ENCODE peak calls at places on chromosomes 11 and 22, in ten cellular contexts. One of them, this sample, is unnamed.

GRCh38 chr11:38089728-38090127 is 1491.7 kb upstream of the RAG2 start:
- DNase-seq in activated CD4-positive, alpha-beta T cell treated with anti-CD3 and anti-CD28 coated beads, Interleukin-2, amount 10 ng/mL, durations not matched to agents 7 days and 5 days: no peak
- DNase-seq in M059J: peak
- DNase-seq in effector memory CD4-positive, alpha-beta T cell: no peak
- DNase-seq in NCI-H510A treated with DMSO at 0.1 percent for 48 hours: no peak
- DNase-seq in KBM-7: no peak
- DNase-seq in CD4-positive, alpha-beta T cell: no peak
- DNase-seq in T-cell: no peak
- DNase-seq in neuronal stem cell: no peak
- DNase-seq in D721Med: no peak
- DNase-seq in this sample: no peak

GRCh38 chr11:72627594-72628281 is 46.5 kb downstream of the PDE2A start:
- DNase-seq in activated CD4-positive, alpha-beta T cell treated with anti-CD3 and anti-CD28 coated beads, Interleukin-2, amount 10 ng/mL, durations not matched to agents 7 days and 5 days: no peak
- DNase-seq in M059J: no peak
- DNase-seq in effector memory CD4-positive, alpha-beta T cell: no peak
- DNase-seq in NCI-H510A treated with DMSO at 0.1 percent for 48 hours: no peak
- DNase-seq in KBM-7: no peak
- DNase-seq in CD4-positive, alpha-beta T cell: no peak
- DNase-seq in T-cell: no peak
- DNase-seq in neuronal stem cell: no peak
- DNase-seq in D721Med: no peak
- DNase-seq in this sample: no peak

GRCh38 chr11:116122697-116123472 is 618.7 kb upstream of the CADM1 start:
- DNase-seq in activated CD4-positive, alpha-beta T cell treated with anti-CD3 and anti-CD28 coated beads, Interleukin-2, amount 10 ng/mL, durations not matched to agents 7 days and 5 days: no peak
- DNase-seq in M059J: no peak
- DNase-seq in effector memory CD4-positive, alpha-beta T cell: no peak
- DNase-seq in NCI-H510A treated with DMSO at 0.1 percent for 48 hours: no peak
- DNase-seq in KBM-7: no peak
- DNase-seq in CD4-positive, alpha-beta T cell: no peak
- DNase-seq in T-cell: no peak
- DNase-seq in neuronal stem cell: no peak
- DNase-seq in D721Med: no peak
- DNase-seq in this sample: no peak

GRCh38 chr11:132683602-132684001 is 848.7 kb downstream of the OPCML start:
- DNase-seq in activated CD4-positive, alpha-beta T cell treated with anti-CD3 and anti-CD28 coated beads, Interleukin-2, amount 10 ng/mL, durations not matched to agents 7 days and 5 days: no peak
- DNase-seq in M059J: peak
- DNase-seq in effector memory CD4-positive, alpha-beta T cell: no peak
- DNase-seq in NCI-H510A treated with DMSO at 0.1 percent for 48 hours: no peak
- DNase-seq in KBM-7: no peak
- DNase-seq in CD4-positive, alpha-beta T cell: no peak
- DNase-seq in T-cell: no peak
- DNase-seq in neuronal stem cell: no peak
- DNase-seq in D721Med: no peak
- DNase-seq in this sample: no peak

GRCh38 chr11:46238078-46238966 is 39.1 kb upstream of the CREB3L1 start:
- DNase-seq in activated CD4-positive, alpha-beta T cell treated with anti-CD3 and anti-CD28 coated beads, Interleukin-2, amount 10 ng/mL, durations not matched to agents 7 days and 5 days: peak
- DNase-seq in M059J: peak
- DNase-seq in effector memory CD4-positive, alpha-beta T cell: peak
- DNase-seq in NCI-H510A treated with DMSO at 0.1 percent for 48 hours: no peak
- DNase-seq in KBM-7: no peak
- DNase-seq in CD4-positive, alpha-beta T cell: no peak
- DNase-seq in T-cell: peak
- DNase-seq in neuronal stem cell: peak
- DNase-seq in D721Med: peak
- DNase-seq in this sample: peak

GRCh38 chr11:87036756-87037449 is 831 bp upstream of the TMEM135 start:
- DNase-seq in activated CD4-positive, alpha-beta T cell treated with anti-CD3 and anti-CD28 coated beads, Interleukin-2, amount 10 ng/mL, durations not matched to agents 7 days and 5 days: peak
- DNase-seq in M059J: no peak
- DNase-seq in effector memory CD4-positive, alpha-beta T cell: no peak
- DNase-seq in NCI-H510A treated with DMSO at 0.1 percent for 48 hours: peak
- DNase-seq in KBM-7: no peak
- DNase-seq in CD4-positive, alpha-beta T cell: no peak
- DNase-seq in T-cell: no peak
- DNase-seq in neuronal stem cell: peak
- DNase-seq in D721Med: no peak
- DNase-seq in this sample: peak

GRCh38 chr22:50437511-50438304 is 37.1 kb downstream of the SBF1 start:
- DNase-seq in activated CD4-positive, alpha-beta T cell treated with anti-CD3 and anti-CD28 coated beads, Interleukin-2, amount 10 ng/mL, durations not matched to agents 7 days and 5 days: no peak
- DNase-seq in M059J: no peak
- DNase-seq in effector memory CD4-positive, alpha-beta T cell: no peak
- DNase-seq in NCI-H510A treated with DMSO at 0.1 percent for 48 hours: no peak
- DNase-seq in KBM-7: no peak
- DNase-seq in CD4-positive, alpha-beta T cell: no peak
- DNase-seq in T-cell: no peak
- DNase-seq in neuronal stem cell: no peak
- DNase-seq in D721Med: no peak
- DNase-seq in this sample: no peak

GRCh38 chr11:134438533-134438932 is 26.5 kb upstream of the B3GAT1 start:
- DNase-seq in activated CD4-positive, alpha-beta T cell treated with anti-CD3 and anti-CD28 coated beads, Interleukin-2, amount 10 ng/mL, durations not matched to agents 7 days and 5 days: no peak
- DNase-seq in M059J: no peak
- DNase-seq in effector memory CD4-positive, alpha-beta T cell: no peak
- DNase-seq in NCI-H510A treated with DMSO at 0.1 percent for 48 hours: no peak
- DNase-seq in KBM-7: no peak
- DNase-seq in CD4-positive, alpha-beta T cell: no peak
- DNase-seq in T-cell: no peak
- DNase-seq in neuronal stem cell: no peak
- DNase-seq in D721Med: no peak
- DNase-seq in this sample: no peak

GRCh38 chr11:86978756-86979608 is 23.8 kb upstream of the FZD4 start:
- DNase-seq in activated CD4-positive, alpha-beta T cell treated with anti-CD3 and anti-CD28 coated beads, Interleukin-2, amount 10 ng/mL, durations not matched to agents 7 days and 5 days: peak
- DNase-seq in M059J: peak
- DNase-seq in effector memory CD4-positive, alpha-beta T cell: no peak
- DNase-seq in NCI-H510A treated with DMSO at 0.1 percent for 48 hours: peak
- DNase-seq in KBM-7: peak
- DNase-seq in CD4-positive, alpha-beta T cell: no peak
- DNase-seq in T-cell: no peak
- DNase-seq in neuronal stem cell: no peak
- DNase-seq in D721Med: no peak
- DNase-seq in this sample: no peak

GRCh38 chr11:108511851-108512474 is 13.8 kb upstream of the POGLUT3 start:
- DNase-seq in activated CD4-positive, alpha-beta T cell treated with anti-CD3 and anti-CD28 coated beads, Interleukin-2, amount 10 ng/mL, durations not matched to agents 7 days and 5 days: no peak
- DNase-seq in M059J: peak
- DNase-seq in effector memory CD4-positive, alpha-beta T cell: no peak
- DNase-seq in NCI-H510A treated with DMSO at 0.1 percent for 48 hours: no peak
- DNase-seq in KBM-7: no peak
- DNase-seq in CD4-positive, alpha-beta T cell: no peak
- DNase-seq in T-cell: no peak
- DNase-seq in neuronal stem cell: no peak
- DNase-seq in D721Med: no peak
- DNase-seq in this sample: no peak

GRCh38 chr22:25700996-25701815 is 40.8 kb upstream of the MYO18B start:
- DNase-seq in activated CD4-positive, alpha-beta T cell treated with anti-CD3 and anti-CD28 coated beads, Interleukin-2, amount 10 ng/mL, durations not matched to agents 7 days and 5 days: no peak
- DNase-seq in M059J: no peak
- DNase-seq in effector memory CD4-positive, alpha-beta T cell: no peak
- DNase-seq in NCI-H510A treated with DMSO at 0.1 percent for 48 hours: peak
- DNase-seq in KBM-7: no peak
- DNase-seq in CD4-positive, alpha-beta T cell: no peak
- DNase-seq in T-cell: no peak
- DNase-seq in neuronal stem cell: no peak
- DNase-seq in D721Med: peak
- DNase-seq in this sample: no peak

GRCh38 chr11:116641561-116642045 is 131.2 kb downstream of the BUD13 start:
- DNase-seq in activated CD4-positive, alpha-beta T cell treated with anti-CD3 and anti-CD28 coated beads, Interleukin-2, amount 10 ng/mL, durations not matched to agents 7 days and 5 days: peak
- DNase-seq in M059J: peak
- DNase-seq in effector memory CD4-positive, alpha-beta T cell: no peak
- DNase-seq in NCI-H510A treated with DMSO at 0.1 percent for 48 hours: peak
- DNase-seq in KBM-7: peak
- DNase-seq in CD4-positive, alpha-beta T cell: no peak
- DNase-seq in T-cell: no peak
- DNase-seq in neuronal stem cell: peak
- DNase-seq in D721Med: peak
- DNase-seq in this sample: peak

GRCh38 chr11:122375687-122376399 is 259.8 kb upstream of the BLID start:
- DNase-seq in activated CD4-positive, alpha-beta T cell treated with anti-CD3 and anti-CD28 coated beads, Interleukin-2, amount 10 ng/mL, durations not matched to agents 7 days and 5 days: no peak
- DNase-seq in M059J: peak
- DNase-seq in effector memory CD4-positive, alpha-beta T cell: no peak
- DNase-seq in NCI-H510A treated with DMSO at 0.1 percent for 48 hours: no peak
- DNase-seq in KBM-7: no peak
- DNase-seq in CD4-positive, alpha-beta T cell: no peak
- DNase-seq in T-cell: no peak
- DNase-seq in neuronal stem cell: no peak
- DNase-seq in D721Med: no peak
- DNase-seq in this sample: no peak